ENCODE peak calls at places on chromosomes 4 and X, in ten cellular contexts. One of them, this sample, is unnamed.

GRCh38 chr4:107130157-107130556 is 94.0 kb upstream of the DKK2 start:
- DNase-seq in H9: no peak
- DNase-seq in suprapubic skin: no peak
- DNase-seq in RWPE1: no peak
- DNase-seq in NB4: no peak
- DNase-seq in cardiac fibroblast: peak
- DNase-seq in neural progenitor cell: no peak
- DNase-seq in GM20000: no peak
- DNase-seq in GM13977: no peak
- DNase-seq in coronary artery: no peak
- DNase-seq in this sample: no peak

GRCh38 chr4:177964693-177965168 is 522.5 kb upstream of the AGA start:
- DNase-seq in suprapubic skin: no peak
- DNase-seq in H9: no peak
- DNase-seq in NB4: no peak
- DNase-seq in GM20000: no peak
- DNase-seq in RWPE1: no peak
- DNase-seq in neural progenitor cell: no peak
- DNase-seq in cardiac fibroblast: no peak
- DNase-seq in coronary artery: no peak
- DNase-seq in GM13977: no peak
- DNase-seq in this sample: no peak

GRCh38 chr4:53196872-53197759 is 168.7 kb downstream of the SCFD2 start:
- DNase-seq in GM13977: peak
- DNase-seq in cardiac fibroblast: peak
- DNase-seq in NB4: peak
- DNase-seq in neural progenitor cell: peak
- DNase-seq in suprapubic skin: no peak
- DNase-seq in coronary artery: no peak
- DNase-seq in GM20000: peak
- DNase-seq in RWPE1: peak
- DNase-seq in H9: no peak
- DNase-seq in this sample: peak

GRCh38 chr4:145299380-145300076 is 119.1 kb upstream of the OTUD4 start:
- DNase-seq in NB4: peak
- DNase-seq in H9: no peak
- DNase-seq in coronary artery: no peak
- DNase-seq in suprapubic skin: no peak
- DNase-seq in RWPE1: peak
- DNase-seq in GM13977: peak
- DNase-seq in GM20000: peak
- DNase-seq in neural progenitor cell: no peak
- DNase-seq in cardiac fibroblast: peak
- DNase-seq in this sample: peak

GRCh38 chrX:123121241-123121640 is 62.8 kb upstream of the GRIA3 start:
- DNase-seq in RWPE1: no peak
- DNase-seq in coronary artery: no peak
- DNase-seq in neural progenitor cell: no peak
- DNase-seq in cardiac fibroblast: peak
- DNase-seq in H9: no peak
- DNase-seq in GM20000: no peak
- DNase-seq in NB4: no peak
- DNase-seq in suprapubic skin: no peak
- DNase-seq in GM13977: no peak
- DNase-seq in this sample: no peak

GRCh38 chr4:8594097-8595038 is 1.8 kb downstream of the CPZ start:
- DNase-seq in NB4: peak
- DNase-seq in H9: peak
- DNase-seq in coronary artery: no peak
- DNase-seq in RWPE1: peak
- DNase-seq in neural progenitor cell: peak
- DNase-seq in GM13977: peak
- DNase-seq in cardiac fibroblast: peak
- DNase-seq in GM20000: peak
- DNase-seq in suprapubic skin: no peak
- DNase-seq in this sample: peak

GRCh38 chr4:102429553-102429952 is 71.6 kb upstream of the NFKB1 start:
- DNase-seq in GM13977: no peak
- DNase-seq in H9: no peak
- DNase-seq in coronary artery: no peak
- DNase-seq in suprapubic skin: no peak
- DNase-seq in cardiac fibroblast: peak
- DNase-seq in NB4: no peak
- DNase-seq in GM20000: no peak
- DNase-seq in neural progenitor cell: no peak
- DNase-seq in RWPE1: peak
- DNase-seq in this sample: no peak

GRCh38 chr4:2412534-2412884 is 5.9 kb downstream of the ZFYVE28 start:
- DNase-seq in GM13977: peak
- DNase-seq in H9: no peak
- DNase-seq in GM20000: peak
- DNase-seq in NB4: no peak
- DNase-seq in neural progenitor cell: no peak
- DNase-seq in suprapubic skin: no peak
- DNase-seq in RWPE1: no peak
- DNase-seq in coronary artery: no peak
- DNase-seq in cardiac fibroblast: no peak
- DNase-seq in this sample: peak

GRCh38 chrX:54494970-54495813 is 842 bp downstream of the FGD1 start:
- DNase-seq in neural progenitor cell: peak
- DNase-seq in GM13977: no peak
- DNase-seq in H9: no peak
- DNase-seq in cardiac fibroblast: peak
- DNase-seq in NB4: no peak
- DNase-seq in RWPE1: peak
- DNase-seq in coronary artery: no peak
- DNase-seq in GM20000: no peak
- DNase-seq in suprapubic skin: no peak
- DNase-seq in this sample: no peak

GRCh38 chrX:150680974-150681373 is 12.2 kb upstream of the MTMR1 start:
- DNase-seq in cardiac fibroblast: peak
- DNase-seq in GM13977: no peak
- DNase-seq in GM20000: no peak
- DNase-seq in NB4: peak
- DNase-seq in suprapubic skin: no peak
- DNase-seq in RWPE1: peak
- DNase-seq in coronary artery: no peak
- DNase-seq in H9: no peak
- DNase-seq in neural progenitor cell: peak
- DNase-seq in this sample: no peak
- TF ChIP-seq CTCF in cardiac fibroblast: peak
- TF ChIP-seq CTCF in GM13977: peak
- TF ChIP-seq CTCF in GM20000: peak
- TF ChIP-seq CTCF in NB4: peak
- TF ChIP-seq CTCF in suprapubic skin: peak
- TF ChIP-seq CTCF in RWPE1: peak
- TF ChIP-seq CTCF in coronary artery: no peak
- TF ChIP-seq CTCF in H9: peak
- TF ChIP-seq CTCF in neural progenitor cell: peak
- TF ChIP-seq CTCF in this sample: peak

DNA sequence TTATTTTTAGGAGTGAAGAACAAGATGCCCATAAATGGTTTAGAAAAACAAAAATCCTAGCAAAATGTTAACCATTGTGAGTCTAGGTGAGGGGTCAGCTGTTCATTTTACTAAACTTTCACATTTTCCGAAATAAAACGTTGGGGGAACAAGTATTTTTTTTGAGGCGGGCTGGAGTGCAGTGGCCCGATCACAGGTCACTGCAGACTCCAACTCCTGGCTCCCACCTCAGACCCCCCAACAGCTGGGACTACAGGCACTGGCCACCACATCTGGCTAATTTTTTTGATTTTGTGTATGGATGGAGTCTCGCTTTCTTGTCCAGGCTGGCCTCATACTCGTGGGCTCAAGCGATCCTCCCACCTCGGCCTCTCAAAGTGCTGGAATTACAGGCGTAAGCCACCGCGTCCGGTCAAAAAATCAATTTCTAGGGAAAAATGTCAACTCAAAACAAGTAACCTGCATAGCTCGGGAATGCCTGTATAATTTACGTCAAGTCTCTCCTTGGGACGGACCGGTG is 741 bp upstream of the TAF1 start:
- DNase-seq in GM13977: no peak
- DNase-seq in neural progenitor cell: no peak
- DNase-seq in H9: no peak
- DNase-seq in cardiac fibroblast: no peak
- DNase-seq in suprapubic skin: no peak
- DNase-seq in GM20000: no peak
- DNase-seq in RWPE1: no peak
- DNase-seq in coronary artery: no peak
- DNase-seq in NB4: no peak
- DNase-seq in this sample: no peak
- TF ChIP-seq CTCF in GM13977: no peak
- TF ChIP-seq CTCF in neural progenitor cell: no peak
- TF ChIP-seq CTCF in H9: no peak
- TF ChIP-seq CTCF in cardiac fibroblast: no peak
- TF ChIP-seq CTCF in suprapubic skin: no peak
- TF ChIP-seq CTCF in GM20000: no peak
- TF ChIP-seq CTCF in RWPE1: no peak
- TF ChIP-seq CTCF in coronary artery: no peak
- TF ChIP-seq CTCF in NB4: no peak
- TF ChIP-seq CTCF in this sample: no peak

DNA sequence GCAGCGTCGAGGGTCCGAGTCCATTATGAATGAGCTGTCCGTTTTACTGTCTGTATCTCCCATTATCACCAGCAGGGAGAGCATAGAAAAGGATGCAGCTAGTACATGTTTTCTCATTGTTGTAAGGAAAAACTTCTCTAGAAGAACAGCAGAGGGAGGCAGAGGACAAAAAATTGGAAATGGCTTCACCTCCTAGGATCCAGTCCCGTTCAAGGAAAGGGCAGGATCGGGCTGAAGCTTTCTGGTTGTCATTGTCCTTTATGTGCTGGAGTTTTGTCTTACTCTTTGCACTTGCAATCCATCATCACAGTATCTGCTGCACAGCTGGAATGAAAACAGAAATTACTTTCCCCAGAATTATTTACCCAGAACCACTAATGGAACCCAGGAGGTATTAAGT is 14.7 kb downstream of the NDP start:
- DNase-seq in GM20000: peak
- DNase-seq in H9: peak
- DNase-seq in coronary artery: no peak
- DNase-seq in NB4: peak
- DNase-seq in neural progenitor cell: peak
- DNase-seq in RWPE1: peak
- DNase-seq in suprapubic skin: no peak
- DNase-seq in GM13977: peak
- DNase-seq in cardiac fibroblast: peak
- DNase-seq in this sample: peak
- TF ChIP-seq CTCF in GM20000: peak
- TF ChIP-seq CTCF in H9: peak
- TF ChIP-seq CTCF in coronary artery: peak
- TF ChIP-seq CTCF in NB4: peak
- TF ChIP-seq CTCF in neural progenitor cell: peak
- TF ChIP-seq CTCF in RWPE1: peak
- TF ChIP-seq CTCF in suprapubic skin: peak
- TF ChIP-seq CTCF in GM13977: peak
- TF ChIP-seq CTCF in cardiac fibroblast: peak
- TF ChIP-seq CTCF in this sample: peak

GRCh38 chr4:4880492-4880891 is 21.0 kb downstream of the MSX1 start:
- DNase-seq in GM20000: peak
- DNase-seq in H9: no peak
- DNase-seq in neural progenitor cell: no peak
- DNase-seq in RWPE1: no peak
- DNase-seq in NB4: no peak
- DNase-seq in suprapubic skin: no peak
- DNase-seq in GM13977: peak
- DNase-seq in coronary artery: no peak
- DNase-seq in cardiac fibroblast: no peak
- DNase-seq in this sample: no peak
- TF ChIP-seq CTCF in GM20000: no peak
- TF ChIP-seq CTCF in H9: peak
- TF ChIP-seq CTCF in neural progenitor cell: peak
- TF ChIP-seq CTCF in RWPE1: no peak
- TF ChIP-seq CTCF in NB4: peak
- TF ChIP-seq CTCF in suprapubic skin: no peak
- TF ChIP-seq CTCF in GM13977: peak
- TF ChIP-seq CTCF in coronary artery: no peak
- TF ChIP-seq CTCF in cardiac fibroblast: peak
- TF ChIP-seq CTCF in this sample: peak